ENCODE peak calls at places on chromosomes 3 and 15, in six cellular contexts. Z is HFFc6, A is AG09309, Y is activated B cell treated with CpG ODN at 0.5 μM for 24 hours, U is cardiac muscle cell, F is endodermal cell. M is an unnamed sample.

GRCh38 chr3:113948015-113948917 is 453 bp downstream of the ZDHHC23 start:
- DNase-seq in Z (no peak), F (peak), U (peak), A (no peak), Y (no peak), M (no peak)

GRCh38 chr15:88835646-88836045 is 32.4 kb downstream of the ACAN start:
- DNase-seq in Z (peak), A (peak), Y (no peak), F (no peak), U (no peak), M (no peak)

GRCh38 chr15:28001641-28002040 is 97.5 kb downstream of the OCA2 start:
- DNase-seq in U (no peak), A (no peak), F (no peak), Z (no peak), Y (no peak), M (no peak)

GRCh38 chr3:134033315-134033996 is 3.7 kb upstream of the SLCO2A1 start:
- DNase-seq in F (no peak), A (no peak), Z (no peak), U (no peak), Y (no peak), M (no peak)

GRCh38 chr3:78645628-78646310 is 1122.0 kb downstream of the ROBO1 start:
- DNase-seq in U (peak), F (no peak), Z (peak), Y (no peak), A (peak), M (peak)

GRCh38 chr3:139122221-139122581 is 77.5 kb upstream of the PRR23C start:
- DNase-seq in Z (peak), U (no peak), F (no peak), A (peak), Y (no peak), M (no peak)

GRCh38 chr3:123246846-123247245 is 45.1 kb downstream of the SEC22A start:
- DNase-seq in A (no peak), U (no peak), Z (no peak), F (no peak), Y (no peak), M (no peak)

GRCh38 chr3:194396897-194397756 is 1.9 kb downstream of the GP5 start:
- DNase-seq in Y (no peak), A (no peak), F (peak), U (no peak), Z (no peak), M (no peak)

GRCh38 chr15:97316362-97316761 is 644.1 kb upstream of the ARRDC4 start:
- DNase-seq in U (peak), A (no peak), Z (no peak), Y (no peak), F (no peak), M (no peak)

GRCh38 chr3:14957933-14958332 is 10.6 kb downstream of the NR2C2 start:
- DNase-seq in U (no peak), Y (no peak), Z (no peak), F (no peak), A (no peak), M (no peak)

GRCh38 chr3:61452536-61452991 is 108.8 kb upstream of the PTPRG start:
- DNase-seq in Y (no peak), A (no peak), F (no peak), Z (peak), U (no peak), M (peak)

GRCh38 chr15:42275780-42276395 is 2.7 kb upstream of the TMEM87A start:
- DNase-seq in Y (no peak), F (no peak), U (no peak), Z (no peak), A (no peak), M (no peak)

GRCh38 chr15:43440721-43441281 is 52.2 kb downstream of the TP53BP1 start:
- DNase-seq in Y (no peak), F (peak), A (peak), U (no peak), Z (peak), M (peak)

GRCh38 chr3:10553586-10554235 is 48.3 kb upstream of the ATP2B2 start:
- DNase-seq in Z (no peak), A (no peak), U (no peak), Y (no peak), F (peak), M (no peak)

GRCh38 chr15:34331809-34332208 is 5.8 kb downstream of the SLC12A6 start:
- DNase-seq in U (peak), F (no peak), Y (no peak), A (no peak), Z (no peak), M (no peak)

GRCh38 chr15:90083954-90084607 is 18.2 kb downstream of the IDH2 start:
- DNase-seq in A (no peak), Y (no peak), Z (no peak), U (no peak), F (no peak), M (no peak)

GRCh38 chr3:111539351-111540331 is 2.4 kb upstream of the CD96 start:
- DNase-seq in U (peak), Z (peak), F (peak), A (no peak), Y (peak), M (no peak)

GRCh38 chr3:29319262-29319661 is 38.4 kb downstream of the RBMS3 start:
- DNase-seq in A (no peak), Y (no peak), F (no peak), Z (no peak), U (no peak), M (no peak)

GRCh38 chr3:15475161-15475560 is 46.3 kb downstream of the COLQ start:
- DNase-seq in U (no peak), F (no peak), A (no peak), Y (no peak), Z (no peak), M (no peak)

GRCh38 chr3:30689202-30689641 is 82.8 kb downstream of the TGFBR2 start:
- DNase-seq in F (no peak), A (peak), Z (peak), Y (no peak), U (no peak), M (no peak)

GRCh38 chr3:105066106-105066839 is 300.4 kb upstream of the ALCAM start:
- DNase-seq in F (no peak), Z (no peak), U (no peak), Y (no peak), A (no peak), M (no peak)

GRCh38 chr3:64680334-64680733 is 7.5 kb downstream of the ADAMTS9 start:
- DNase-seq in Y (no peak), A (no peak), Z (no peak), U (no peak), F (no peak), M (no peak)

GRCh38 chr3:65508743-65509422 is 529.8 kb downstream of the MAGI1 start:
- DNase-seq in A (no peak), Z (no peak), F (no peak), Y (no peak), U (no peak), M (no peak)

GRCh38 chr3:66224220-66224619 is 3.4 kb downstream of the SLC25A26 start:
- DNase-seq in A (no peak), U (no peak), F (no peak), Z (no peak), Y (no peak), M (no peak)

GRCh38 chr15:56805466-56806146 is 72.3 kb upstream of the ZNF280D start:
- DNase-seq in F (peak), U (no peak), Y (no peak), Z (peak), A (peak), M (peak)

GRCh38 chr15:100438570-100438969 is 90.2 kb downstream of the CERS3 start:
- DNase-seq in Y (no peak), U (peak), A (no peak), Z (no peak), F (no peak), M (no peak)

GRCh38 chr3:108477511-108478147 is 32.8 kb downstream of the MYH15 start:
- DNase-seq in Z (peak), U (peak), A (peak), Y (peak), F (peak), M (no peak)

GRCh38 chr3:100745617-100746016 is 36.3 kb downstream of the TFG start:
- DNase-seq in A (no peak), Y (no peak), F (no peak), U (no peak), Z (no peak), M (no peak)

GRCh38 chr15:68871507-68871906 is 50.8 kb upstream of the ANP32A start:
- DNase-seq in Z (no peak), F (no peak), A (no peak), Y (no peak), U (no peak), M (no peak)

GRCh38 chr15:77606142-77607034 is 26.3 kb downstream of the LINGO1 start:
- DNase-seq in Z (no peak), F (no peak), U (peak), Y (no peak), A (no peak), M (no peak)

GRCh38 chr3:186589856-186590579 is 19.5 kb downstream of the DNAJB11 start:
- DNase-seq in U (no peak), F (no peak), Z (no peak), Y (no peak), A (no peak), M (no peak)

GRCh38 chr15:35496585-35496984 is 49.4 kb downstream of the DPH6 start:
- DNase-seq in Y (no peak), U (no peak), Z (no peak), A (no peak), F (no peak), M (no peak)

GRCh38 chr3:187966636-187967035 is 187.3 kb upstream of the LPP start:
- DNase-seq in Z (no peak), Y (no peak), U (no peak), A (no peak), F (no peak), M (no peak)

GRCh38 chr3:78839710-78840109 is 928.1 kb downstream of the ROBO1 start:
- DNase-seq in U (no peak), A (no peak), Y (no peak), Z (peak), F (no peak), M (no peak)

GRCh38 chr3:177050466-177051237 is 146.6 kb downstream of the TBL1XR1 start:
- DNase-seq in F (no peak), Y (no peak), U (peak), Z (peak), A (peak), M (no peak)

GRCh38 chr3:6825527-6825926 is 35.4 kb upstream of the GRM7 start:
- DNase-seq in F (no peak), Y (no peak), A (no peak), U (no peak), Z (no peak), M (no peak)
- TF ChIP-seq CTCF in F (no peak), Y (no peak), A (no peak), U (no peak), Z (no peak), M (no peak)

DNA sequence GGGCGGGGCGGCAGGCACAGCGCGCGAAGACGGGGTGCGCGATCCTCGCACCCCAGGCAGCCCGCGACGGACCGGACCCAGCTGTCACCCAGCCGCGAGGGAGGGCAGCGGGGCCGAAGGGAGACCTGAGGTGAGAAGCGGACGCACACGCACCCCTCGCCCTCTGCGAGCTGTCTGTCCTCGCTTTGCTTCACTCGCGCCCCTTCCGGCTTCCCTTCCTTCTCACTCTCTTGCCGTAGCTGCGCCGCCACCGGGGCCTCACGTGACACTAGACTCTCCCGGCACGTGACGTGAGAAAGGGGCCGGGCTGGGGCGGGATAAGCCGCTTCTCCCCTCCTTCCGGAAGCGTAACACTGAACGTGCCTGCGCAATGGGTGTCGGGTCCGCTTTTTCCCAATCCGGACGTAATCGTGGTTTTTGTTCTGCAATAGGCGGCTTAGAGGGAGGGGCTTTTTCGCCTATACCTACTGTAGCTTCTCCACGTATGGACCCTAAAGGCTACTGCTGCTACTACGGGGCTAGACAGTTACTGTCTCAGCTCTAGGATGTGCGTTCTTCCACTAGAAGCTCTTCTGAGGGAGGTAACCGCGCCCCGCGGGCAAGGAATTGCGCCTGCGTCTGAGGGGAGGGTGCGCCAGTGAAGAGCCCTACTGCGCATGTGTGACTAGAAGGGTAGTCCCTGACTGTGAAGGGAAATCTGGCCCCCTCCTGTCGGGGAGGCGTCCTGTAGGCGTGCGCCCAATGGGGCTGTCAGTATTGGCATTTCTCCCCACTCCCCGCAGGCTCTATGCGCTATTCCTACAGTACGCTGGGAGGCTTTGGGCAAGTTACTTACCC is at the start of the genes ATG3 and SLC35A5:
- DNase-seq in Z (peak), A (peak), Y (peak), F (peak), U (peak), M (peak)
- TF ChIP-seq CTCF in Z (no peak), A (no peak), Y (no peak), F (peak), U (no peak), M (peak)

GRCh38 chr3:185070491-185071335 is 82.1 kb downstream of the C3orf70 start:
- DNase-seq in Z (peak), A (no peak), F (peak), Y (no peak), U (peak), M (no peak)
- TF ChIP-seq CTCF in Z (peak), A (peak), F (peak), Y (no peak), U (peak), M (peak)

GRCh38 chr15:92143765-92144164 is 249.9 kb upstream of the ST8SIA2 start:
- DNase-seq in Y (no peak), A (no peak), Z (no peak), U (no peak), F (no peak), M (no peak)
- TF ChIP-seq CTCF in Y (no peak), A (no peak), Z (no peak), U (no peak), F (no peak), M (no peak)

DNA sequence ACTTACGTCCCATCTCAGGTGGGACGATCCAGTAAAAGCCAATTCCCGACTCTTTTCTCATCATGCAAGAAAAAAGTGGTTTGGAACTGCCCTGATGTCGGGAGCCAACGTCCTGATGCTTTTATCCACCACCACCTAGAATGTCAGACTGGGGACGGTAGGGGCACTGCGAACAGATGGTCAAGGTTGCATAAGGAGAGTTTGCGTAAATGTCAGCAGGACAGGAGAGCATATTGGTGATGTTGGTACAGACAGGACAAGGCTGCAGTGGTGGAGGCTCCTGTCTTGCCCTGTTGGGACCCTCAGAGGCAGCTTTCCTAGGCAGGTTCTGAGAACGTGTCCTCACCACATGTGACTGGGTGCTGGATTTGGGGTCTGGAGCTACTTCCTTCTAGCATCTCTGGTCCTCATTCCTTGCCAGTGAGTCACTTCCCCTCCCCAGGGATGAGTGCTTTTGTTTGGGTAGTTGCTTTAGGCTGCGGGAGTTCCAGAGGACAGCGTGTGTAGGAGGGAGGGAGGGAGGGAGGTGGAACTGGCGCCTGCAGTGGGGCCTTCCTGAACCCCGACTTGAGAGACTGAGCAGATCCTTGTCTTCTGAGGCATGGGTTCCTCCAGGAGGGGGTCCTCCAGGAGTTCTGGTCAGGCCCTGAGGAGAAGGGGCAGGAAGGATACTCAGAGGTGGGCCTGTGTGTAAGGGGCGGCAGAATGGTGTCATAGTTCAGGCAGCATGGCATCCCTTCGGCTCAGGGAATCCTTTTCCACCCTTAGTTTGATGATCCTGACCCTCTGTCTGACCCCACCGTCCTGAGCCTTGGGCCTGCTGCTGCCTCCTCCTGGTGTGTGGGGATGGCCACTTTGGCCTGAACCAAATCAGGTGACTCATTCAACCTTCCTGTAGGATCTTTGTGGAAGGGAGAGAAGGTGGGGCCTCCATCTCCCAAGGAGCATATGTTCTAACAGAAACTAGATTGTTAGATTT is 21.2 kb downstream of the THSD4 start:
- DNase-seq in F (peak), U (no peak), Z (peak), Y (no peak), A (peak), M (no peak)
- TF ChIP-seq CTCF in F (peak), U (peak), Z (peak), Y (no peak), A (peak), M (peak)

DNA sequence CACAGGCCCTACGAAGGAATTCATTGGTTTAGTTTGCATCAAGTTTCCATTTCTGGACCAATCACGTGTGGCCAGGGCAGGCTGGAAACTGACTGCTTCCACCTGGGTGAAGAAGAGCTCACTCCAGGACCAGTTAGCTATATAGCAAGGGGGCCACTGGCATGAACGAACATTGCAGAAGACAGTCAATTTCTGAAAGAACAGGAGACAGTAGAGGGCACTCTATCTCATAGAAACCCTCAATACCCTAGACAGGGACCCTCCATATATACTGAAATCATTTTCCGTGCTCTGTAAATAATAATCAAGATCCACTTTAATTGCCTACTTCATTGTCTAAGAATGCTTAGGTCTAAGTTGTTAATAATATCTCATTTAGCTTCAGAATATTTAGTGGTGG is 215.6 kb downstream of the CADPS start:
- DNase-seq in Z (no peak), U (no peak), A (no peak), Y (no peak), F (peak), M (no peak)
- TF ChIP-seq CTCF in Z (peak), U (peak), A (no peak), Y (no peak), F (peak), M (no peak)

GRCh38 chr3:57729339-57730039 is 26.6 kb upstream of the SLMAP start:
- DNase-seq in Y (no peak), A (peak), Z (peak), U (no peak), F (no peak), M (peak)
- TF ChIP-seq CTCF in Y (no peak), A (no peak), Z (no peak), U (no peak), F (no peak), M (no peak)

GRCh38 chr15:29937956-29938355 is 115.7 kb upstream of the TJP1 start:
- DNase-seq in Y (no peak), F (no peak), Z (no peak), A (no peak), U (no peak), M (peak)

GRCh38 chr15:29942144-29942543 is 119.9 kb upstream of the TJP1 start:
- DNase-seq in A (no peak), Y (no peak), Z (no peak), F (no peak), U (peak), M (no peak)

GRCh38 chr15:29939404-29939803 is 117.1 kb upstream of the TJP1 start:
- DNase-seq in Z (no peak), F (no peak), A (no peak), Y (no peak), U (no peak), M (no peak)

GRCh38 chr15:29936353-29937049 is 114.2 kb upstream of the TJP1 start:
- DNase-seq in Y (no peak), F (no peak), U (no peak), A (no peak), Z (no peak), M (no peak)

GRCh38 chr15:29938701-29939340 is 116.6 kb upstream of the TJP1 start:
- DNase-seq in Z (no peak), F (no peak), A (no peak), U (no peak), Y (no peak), M (no peak)
- TF ChIP-seq CTCF in Z (peak), F (peak), A (peak), U (peak), Y (no peak), M (no peak)